ENCODE peak calls at places on chromosomes 2 and 18, in six cellular contexts. E is NCI-H748 treated with DMSO at 0.1 percent for 48 hours; B is frontal cortex; Q is fibroblast of lung; W is activated T-helper 1 cell treated with anti-CD3 and anti-CD28 coated beads, Interleukin-2, amount 50 U/mL, for 16 hours; P is cardiac fibroblast. M is an unnamed sample.
A peak's percentile ranks its signal among the peaks of the same experiment; 100 is the strongest.

GRCh38 chr2:215352602-215353001 is 40.7 kb downstream of the ATIC start:
- DNase-seq in E (no peak), B (no peak), Q (no peak), W (no peak), P (peak; percentile 49), M (no peak)

GRCh38 chr2:191917430-191917881 is 70.6 kb upstream of the CAVIN2 start:
- DNase-seq in E (no peak), B (no peak), Q (no peak), W (no peak), P (no peak), M (no peak)

GRCh38 chr18:34866739-34867138 is 156.6 kb downstream of the DTNA start:
- DNase-seq in E (no peak), B (no peak), Q (peak; percentile 44), W (no peak), P (peak; percentile 42), M (peak; percentile 1)

GRCh38 chr2:152513681-152514080 is 178.7 kb downstream of the FMNL2 start:
- DNase-seq in E (no peak), B (no peak), Q (peak; percentile 45), W (no peak), P (peak; percentile 84), M (no peak)

GRCh38 chr2:225471039-225471438 is 71.5 kb downstream of the NYAP2 start:
- DNase-seq in E (no peak), B (no peak), Q (no peak), W (no peak), P (no peak), M (no peak)

GRCh38 chr2:43375746-43376522 is 149.5 kb upstream of the ZFP36L2 start:
- DNase-seq in E (no peak), B (no peak), Q (no peak), W (no peak), P (no peak), M (no peak)

GRCh38 chr2:239926587-239927234 is 98.4 kb downstream of the NDUFA10 start:
- DNase-seq in E (no peak), B (no peak), Q (no peak), W (no peak), P (peak; percentile 13), M (no peak)

GRCh38 chr2:101596346-101596745 is 101.2 kb upstream of the MAP4K4 start:
- DNase-seq in E (no peak), B (no peak), Q (no peak), W (no peak), P (peak; percentile 61), M (no peak)

GRCh38 chr2:12615509-12615908 is 101.2 kb upstream of the TRIB2 start:
- DNase-seq in E (no peak), B (no peak), Q (no peak), W (no peak), P (no peak), M (no peak)

GRCh38 chr2:239190921-239191885 is 209.6 kb downstream of the HDAC4 start:
- DNase-seq in E (no peak), B (no peak), Q (no peak), W (no peak), P (no peak), M (no peak)

GRCh38 chr2:67412424-67412823 is 15.3 kb downstream of the ETAA1 start:
- DNase-seq in E (no peak), B (no peak), Q (no peak), W (no peak), P (no peak), M (no peak)

GRCh38 chr2:105421053-105421452 is 22.2 kb upstream of the FHL2 start:
- DNase-seq in E (no peak), B (no peak), Q (no peak), W (no peak), P (no peak), M (no peak)

GRCh38 chr2:152598975-152599724 is 118.1 kb downstream of the PRPF40A start:
- DNase-seq in E (no peak), B (no peak), Q (no peak), W (no peak), P (peak; percentile 45), M (no peak)

GRCh38 chr2:10432315-10433181 is 15.6 kb downstream of the ODC1 start:
- DNase-seq in E (no peak), B (no peak), Q (no peak), W (no peak), P (no peak), M (no peak)

GRCh38 chr2:135255208-135255607 is 203.1 kb downstream of the RAB3GAP1 start:
- DNase-seq in E (no peak), B (no peak), Q (no peak), W (no peak), P (no peak), M (no peak)

GRCh38 chr2:69185807-69186206 is 172.8 kb downstream of the ANTXR1 start:
- DNase-seq in E (peak; percentile 60), B (no peak), Q (no peak), W (no peak), P (peak; percentile 33), M (peak; percentile 45)

GRCh38 chr2:63051795-63052333 is 1.2 kb downstream of the OTX1 start:
- DNase-seq in E (no peak), B (no peak), Q (no peak), W (no peak), P (no peak), M (no peak)

GRCh38 chr2:184053326-184053725 is 545.0 kb upstream of the ZNF804A start:
- DNase-seq in E (peak; percentile 83), B (no peak), Q (no peak), W (no peak), P (no peak), M (peak; percentile 0)

GRCh38 chr2:160367887-160368286 is 125.7 kb downstream of the RBMS1 start:
- DNase-seq in E (no peak), B (no peak), Q (peak; percentile 97), W (no peak), P (peak; percentile 96), M (peak; percentile 99)